ENCODE peak calls at places on chromosome X, in five cellular contexts. C, P, D, Z and X are unnamed samples.

GRCh38 chrX:70979136-70979762 is 48.4 kb upstream of the SLC7A3 start:
- DNase-seq in P (no peak), Z (no peak), D (no peak), C (peak; percentile 4), X (no peak)

GRCh38 chrX:3811331-3812311 is 98.2 kb upstream of the PRKX start:
- DNase-seq in D (no peak), C (peak; percentile 35), P (no peak), Z (peak; percentile 84), X (no peak)

GRCh38 chrX:45801554-45801953 is 600.9 kb upstream of the DIPK2B start:
- DNase-seq in P (no peak), Z (no peak), D (no peak), C (peak; percentile 10), X (no peak)

GRCh38 chrX:9765737-9766098 is at the start of gene GPR143:
- DNase-seq in P (no peak), D (peak; percentile 52), Z (no peak), C (no peak), X (no peak)

GRCh38 chrX:141439651-141440050 is 144.9 kb downstream of the SPANXA1 start:
- DNase-seq in D (no peak), P (no peak), C (no peak), Z (no peak), X (no peak)

GRCh38 chrX:43349363-43349762 is 306.7 kb upstream of the MAOA start:
- DNase-seq in C (peak; percentile 25), Z (peak; percentile 1), D (no peak), P (no peak), X (peak; percentile 3)

GRCh38 chrX:112789931-112790330 is 50.7 kb downstream of the AMOT start:
- DNase-seq in C (no peak), P (no peak), D (no peak), Z (no peak), X (no peak)

GRCh38 chrX:19926095-19926494 is 38.7 kb upstream of the SH3KBP1 start:
- DNase-seq in C (no peak), Z (no peak), P (no peak), D (no peak), X (no peak)

GRCh38 chrX:122866527-122866926 is 317.6 kb upstream of the GRIA3 start:
- DNase-seq in P (no peak), Z (no peak), D (no peak), C (no peak), X (no peak)

GRCh38 chrX:3962511-3963350 is 249.3 kb upstream of the PRKX start:
- DNase-seq in C (peak; percentile 18), P (no peak), Z (no peak), D (no peak), X (no peak)

GRCh38 chrX:119690921-119691716 is 1.8 kb downstream of the SEPTIN6 start:
- DNase-seq in C (peak; percentile 34), P (no peak), Z (no peak), D (no peak), X (no peak)

GRCh38 chrX:65686246-65686645 is 18.8 kb downstream of the MSN start:
- DNase-seq in D (no peak), C (no peak), Z (no peak), P (no peak), X (no peak)

GRCh38 chrX:68833855-68834331 is 5.1 kb downstream of the EFNB1 start:
- DNase-seq in C (no peak), Z (no peak), D (no peak), P (no peak), X (no peak)

GRCh38 chrX:80335062-80335830 is 85.0 kb upstream of the TENT5D start:
- DNase-seq in C (peak; percentile 35), P (no peak), Z (no peak), D (peak; percentile 89), X (peak; percentile 46)

GRCh38 chrX:134258202-134258601 is 21.2 kb downstream of the CCDC160 start:
- DNase-seq in C (no peak), D (no peak), Z (no peak), P (no peak), X (no peak)

GRCh38 chrX:136259543-136259942 is 8.3 kb upstream of the MAP7D3 start:
- DNase-seq in P (no peak), D (no peak), Z (no peak), C (no peak), X (no peak)

GRCh38 chrX:131762802-131763234 is 218.9 kb downstream of the OR13H1 start:
- DNase-seq in Z (peak; percentile 80), C (peak; percentile 50), D (no peak), P (no peak), X (no peak)

GRCh38 chrX:115030635-115031034 is 13.2 kb upstream of the IL13RA2 start:
- DNase-seq in Z (no peak), C (no peak), P (no peak), D (no peak), X (peak; percentile 78)

GRCh38 chrX:43139645-43140044 is 361.7 kb upstream of the PPP1R2C start:
- DNase-seq in D (no peak), Z (no peak), P (no peak), C (no peak), X (no peak)

GRCh38 chrX:9180623-9181022 is 146.7 kb upstream of the FAM9B start:
- DNase-seq in C (no peak), P (no peak), D (no peak), Z (no peak), X (no peak)

GRCh38 chrX:20711366-20711765 is 444.7 kb upstream of the RPS6KA3 start:
- DNase-seq in D (no peak), C (no peak), Z (no peak), P (no peak), X (no peak)

GRCh38 chrX:105822138-105823091 is at the start of gene NRK:
- DNase-seq in Z (no peak), P (no peak), C (peak; percentile 27), D (peak; percentile 63), X (no peak)

GRCh38 chrX:105608745-105609144 is 213.6 kb upstream of the NRK start:
- DNase-seq in Z (no peak), D (no peak), P (no peak), C (no peak), X (no peak)

GRCh38 chrX:137195991-137196390 is 162.2 kb upstream of the GPR101 start:
- DNase-seq in P (no peak), D (no peak), C (no peak), Z (no peak), X (no peak)

GRCh38 chrX:38260231-38260630 is 39.6 kb upstream of the SRPX start:
- DNase-seq in D (no peak), P (no peak), C (peak; percentile 44), Z (no peak), X (peak; percentile 7)

GRCh38 chrX:132022863-132023116 is 312 bp upstream of the STK26 start:
- DNase-seq in D (no peak), Z (no peak), C (no peak), P (no peak), X (no peak)

GRCh38 chrX:109624641-109625311 is at the start of gene KCNE5:
- DNase-seq in C (peak; percentile 46), Z (no peak), D (peak; percentile 80), P (no peak), X (no peak)

GRCh38 chrX:68932611-68933010 is 103.8 kb downstream of the EFNB1 start:
- DNase-seq in Z (no peak), C (no peak), D (no peak), P (no peak), X (no peak)

GRCh38 chrX:18707442-18708049 is at the start of gene PPEF1:
- DNase-seq in P (no peak), C (peak; percentile 74), Z (no peak), D (no peak), X (no peak)

GRCh38 chrX:123830309-123830708 is 29.5 kb upstream of the XIAP start:
- DNase-seq in Z (peak; percentile 64), P (no peak), D (no peak), C (no peak), X (no peak)

GRCh38 chrX:68440940-68441339 is 7.6 kb upstream of the OPHN1 start:
- DNase-seq in P (no peak), C (peak; percentile 42), Z (no peak), D (no peak), X (peak; percentile 33)

GRCh38 chrX:143340190-143340589 is 177.1 kb downstream of the SPANXN3 start:
- DNase-seq in C (peak; percentile 2), P (no peak), D (no peak), Z (no peak), X (no peak)

GRCh38 chrX:104742345-104742744 is 176.3 kb downstream of the IL1RAPL2 start:
- DNase-seq in D (no peak), P (no peak), C (no peak), Z (no peak), X (no peak)

GRCh38 chrX:46015653-46016052 is 529.6 kb downstream of the ZNF674 start:
- DNase-seq in D (no peak), P (no peak), C (no peak), Z (no peak), X (no peak)

GRCh38 chrX:78886550-78886949 is 58.6 kb upstream of the P2RY10 start:
- DNase-seq in Z (peak; percentile 5), D (no peak), P (no peak), C (peak; percentile 5), X (no peak)

GRCh38 chrX:71160475-71160874 is 15.8 kb downstream of the NLGN3 start:
- DNase-seq in C (no peak), D (no peak), Z (no peak), P (no peak), X (no peak)

GRCh38 chrX:154094833-154095232 is 2.7 kb downstream of the MECP2 start:
- DNase-seq in C (no peak), Z (no peak), D (no peak), P (no peak), X (no peak)
- H3K4me1 ChIP-seq in C (peaks cover 21% of the 10 kb centered on the region), Z (no peaks in the 10 kb centered on the region), D (peaks cover 39% of the 10 kb centered on the region), P (peaks cover 41% of the 10 kb centered on the region), X (no peaks in the 10 kb centered on the region)

GRCh38 chrX:24851776-24852175 is 158.1 kb downstream of the POLA1 start:
- DNase-seq in D (no peak), Z (no peak), P (no peak), C (no peak), X (no peak)
- H3K27me3 ChIP-seq in D (no peaks in the 10 kb centered on the region), Z (no peaks in the 10 kb centered on the region), P (no peaks in the 10 kb centered on the region), C (no peaks in the 10 kb centered on the region), X (no peaks in the 10 kb centered on the region)

DNA sequence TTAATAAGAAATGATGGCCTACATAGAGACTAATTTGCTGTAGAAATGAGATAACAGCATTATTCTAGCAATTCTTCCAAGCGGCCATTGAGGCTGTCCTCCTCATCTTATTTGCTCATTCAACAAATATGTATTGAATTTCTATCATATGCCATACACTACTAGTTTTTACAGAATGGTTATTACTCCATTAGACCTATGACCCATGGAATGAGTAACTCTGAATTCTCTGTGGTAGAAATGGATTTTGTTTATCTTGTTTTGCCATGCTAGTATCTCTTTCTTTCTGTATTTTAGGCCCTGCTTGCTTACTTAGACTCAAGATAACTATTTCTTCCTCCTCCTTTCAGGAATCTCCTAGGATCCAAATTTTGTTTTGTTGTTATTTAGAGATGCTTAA is 103.5 kb downstream of the RPA4 start:
- DNase-seq in P (no peak), D (no peak), C (no peak), Z (no peak), X (no peak)
- TF ChIP-seq POLR2AphosphoS5 in P (no peak), D (no peak), C (no peak), Z (no peak), X (no peak)

GRCh38 chrX:130086414-130087207 is 23.7 kb downstream of the ELF4 start:
- DNase-seq in D (no peak), C (no peak), Z (no peak), P (no peak), X (no peak)
- H3K4me1 ChIP-seq in D (peaks cover 62% of the 10 kb centered on the region), C (peaks cover 9% of the 10 kb centered on the region), Z (peaks cover 44% of the 10 kb centered on the region), P (peaks cover 6% of the 10 kb centered on the region), X (no peaks in the 10 kb centered on the region)

GRCh38 chrX:111270339-111270738 is at the start of gene CAPN6:
- DNase-seq in Z (no peak), C (no peak), D (no peak), P (no peak), X (peak; percentile 7)
- H3K27me3 ChIP-seq in Z (no peaks in the 10 kb centered on the region), C (peaks cover 12% of the 10 kb centered on the region), D (no peaks in the 10 kb centered on the region), P (no peaks in the 10 kb centered on the region), X (no peaks in the 10 kb centered on the region)